ENCODE peak calls at places on chromosomes 5 and 9, in five cellular contexts. One of them, this sample, is unnamed.

GRCh38 chr9:35703906-35704672 is 14.4 kb upstream of the TPM2 start:
- DNase-seq in ovary: peak
- DNase-seq in H9: no peak
- DNase-seq in psoas muscle: no peak
- DNase-seq in progenitor cell of endocrine pancreas: no peak
- DNase-seq in this sample: no peak

GRCh38 chr5:53161876-53162275 is 52.3 kb upstream of the MOCS2 start:
- DNase-seq in ovary: no peak
- DNase-seq in psoas muscle: no peak
- DNase-seq in H9: no peak
- DNase-seq in progenitor cell of endocrine pancreas: no peak
- DNase-seq in this sample: no peak

GRCh38 chr9:76369583-76369982 is 24.6 kb downstream of the RFK start:
- DNase-seq in psoas muscle: no peak
- DNase-seq in ovary: no peak
- DNase-seq in progenitor cell of endocrine pancreas: no peak
- DNase-seq in H9: no peak
- DNase-seq in this sample: no peak

GRCh38 chr5:179223961-179224360 is 121.3 kb downstream of the ADAMTS2 start:
- DNase-seq in ovary: peak
- DNase-seq in H9: no peak
- DNase-seq in psoas muscle: no peak
- DNase-seq in progenitor cell of endocrine pancreas: no peak
- DNase-seq in this sample: no peak

GRCh38 chr5:31663519-31663918 is 24.6 kb downstream of the PDZD2 start:
- DNase-seq in ovary: no peak
- DNase-seq in progenitor cell of endocrine pancreas: no peak
- DNase-seq in H9: no peak
- DNase-seq in psoas muscle: no peak
- DNase-seq in this sample: peak

GRCh38 chr9:129489838-129490582 is 130.9 kb downstream of the C9orf50 start:
- DNase-seq in ovary: no peak
- DNase-seq in H9: no peak
- DNase-seq in psoas muscle: no peak
- DNase-seq in progenitor cell of endocrine pancreas: no peak
- DNase-seq in this sample: peak

GRCh38 chr5:88539642-88540476 is 271.2 kb upstream of the TMEM161B start:
- DNase-seq in progenitor cell of endocrine pancreas: no peak
- DNase-seq in H9: no peak
- DNase-seq in ovary: no peak
- DNase-seq in psoas muscle: no peak
- DNase-seq in this sample: no peak

GRCh38 chr5:135990518-135991240 is 35.9 kb upstream of the LECT2 start:
- DNase-seq in psoas muscle: no peak
- DNase-seq in H9: no peak
- DNase-seq in progenitor cell of endocrine pancreas: no peak
- DNase-seq in ovary: no peak
- DNase-seq in this sample: no peak

GRCh38 chr9:110520120-110520701 is 59.3 kb downstream of the SVEP1 start:
- DNase-seq in psoas muscle: no peak
- DNase-seq in H9: no peak
- DNase-seq in progenitor cell of endocrine pancreas: no peak
- DNase-seq in ovary: no peak
- DNase-seq in this sample: no peak

GRCh38 chr9:94627287-94627686 is 12.0 kb downstream of the FBP1 start:
- DNase-seq in H9: no peak
- DNase-seq in psoas muscle: no peak
- DNase-seq in ovary: no peak
- DNase-seq in progenitor cell of endocrine pancreas: no peak
- DNase-seq in this sample: no peak

GRCh38 chr5:103785569-103785968 is 223.0 kb upstream of the NUDT12 start:
- DNase-seq in progenitor cell of endocrine pancreas: no peak
- DNase-seq in ovary: no peak
- DNase-seq in H9: no peak
- DNase-seq in psoas muscle: no peak
- DNase-seq in this sample: no peak

GRCh38 chr5:14108170-14108996 is 34.8 kb upstream of the TRIO start:
- DNase-seq in ovary: peak
- DNase-seq in progenitor cell of endocrine pancreas: peak
- DNase-seq in H9: peak
- DNase-seq in psoas muscle: peak
- DNase-seq in this sample: peak

GRCh38 chr9:85212887-85213286 is 528.9 kb downstream of the AGTPBP1 start:
- DNase-seq in H9: no peak
- DNase-seq in psoas muscle: no peak
- DNase-seq in ovary: no peak
- DNase-seq in progenitor cell of endocrine pancreas: no peak
- DNase-seq in this sample: no peak

GRCh38 chr5:67194169-67194568 is 2.4 kb downstream of the CD180 start:
- DNase-seq in psoas muscle: no peak
- DNase-seq in progenitor cell of endocrine pancreas: no peak
- DNase-seq in H9: no peak
- DNase-seq in ovary: no peak
- DNase-seq in this sample: no peak

GRCh38 chr9:129311638-129312037 is 133.6 kb upstream of the IER5L start:
- DNase-seq in progenitor cell of endocrine pancreas: no peak
- DNase-seq in H9: no peak
- DNase-seq in ovary: peak
- DNase-seq in psoas muscle: peak
- DNase-seq in this sample: no peak

This sample was measured in left cardiac atrium.